ENCODE peak calls at places on chromosomes 2 and 18, in four cellular contexts. One of them, this sample, is unnamed.

GRCh38 chr2:10665833-10666232 is 23.9 kb downstream of the NOL10 start:
- DNase-seq in K562: no peak
- DNase-seq in IMR-90: no peak
- DNase-seq in GM12878: no peak
- DNase-seq in this sample: no peak

GRCh38 chr2:168217920-168218319 is 29.5 kb downstream of the STK39 start:
- DNase-seq in K562: no peak
- DNase-seq in IMR-90: peak
- DNase-seq in GM12878: no peak
- DNase-seq in this sample: no peak

GRCh38 chr2:231162036-231162345 is 36.4 kb upstream of the ARMC9 start:
- DNase-seq in K562: no peak
- DNase-seq in IMR-90: peak
- DNase-seq in GM12878: no peak
- DNase-seq in this sample: peak

GRCh38 chr18:59767732-59768131 is 70.5 kb upstream of the CCBE1 start:
- DNase-seq in K562: no peak
- DNase-seq in IMR-90: peak
- DNase-seq in GM12878: no peak
- DNase-seq in this sample: no peak

GRCh38 chr2:6863792-6864191 is 1.9 kb downstream of the CMPK2 start:
- DNase-seq in K562: no peak
- DNase-seq in IMR-90: no peak
- DNase-seq in GM12878: no peak
- DNase-seq in this sample: no peak

GRCh38 chr2:42775812-42776211 is 11.9 kb upstream of the OXER1 start:
- DNase-seq in K562: no peak
- DNase-seq in IMR-90: no peak
- DNase-seq in GM12878: no peak
- DNase-seq in this sample: no peak

GRCh38 chr2:96491860-96492497 is 13.2 kb downstream of the NEURL3 start:
- DNase-seq in K562: no peak
- DNase-seq in IMR-90: no peak
- DNase-seq in GM12878: no peak
- DNase-seq in this sample: no peak

GRCh38 chr2:21042958-21043743 is 722 bp downstream of the APOB start:
- DNase-seq in K562: peak
- DNase-seq in IMR-90: peak
- DNase-seq in GM12878: no peak
- DNase-seq in this sample: peak

GRCh38 chr2:110713508-110714362 is 18.6 kb upstream of the ACOXL start:
- DNase-seq in K562: no peak
- DNase-seq in IMR-90: no peak
- DNase-seq in GM12878: no peak
- DNase-seq in this sample: no peak

GRCh38 chr18:22363867-22364463 is 53.8 kb downstream of the CTAGE1 start:
- DNase-seq in K562: no peak
- DNase-seq in IMR-90: peak
- DNase-seq in GM12878: no peak
- DNase-seq in this sample: peak

GRCh38 chr2:189557373-189557772 is 23.2 kb downstream of the SLC40A1 start:
- DNase-seq in K562: no peak
- DNase-seq in IMR-90: peak
- DNase-seq in GM12878: no peak
- DNase-seq in this sample: no peak

DNA sequence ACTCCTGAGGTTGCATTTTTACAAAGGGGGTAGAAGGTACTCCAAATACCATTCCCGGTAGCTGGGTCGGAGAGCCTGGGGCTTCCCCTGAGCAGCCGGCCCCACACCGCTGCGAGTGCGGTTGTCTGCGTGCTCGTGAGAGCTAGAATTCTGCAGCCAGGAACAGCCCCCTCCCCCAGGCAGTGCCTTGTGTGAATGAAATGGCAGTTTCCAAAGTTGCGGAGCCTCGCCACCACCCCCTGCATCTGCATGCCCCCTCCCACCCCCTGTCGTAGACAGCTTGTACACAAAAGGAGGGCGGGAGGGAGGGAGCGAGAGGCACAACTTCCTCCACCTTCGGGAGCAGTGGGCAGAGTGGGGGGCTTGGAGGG is 1.1 kb downstream of the MYCN start:
- DNase-seq in K562: no peak
- DNase-seq in IMR-90: no peak
- DNase-seq in GM12878: no peak
- DNase-seq in this sample: no peak
- TF ChIP-seq FOS in K562: no peak
- TF ChIP-seq FOS in IMR-90: no peak
- TF ChIP-seq FOS in GM12878: no peak
- TF ChIP-seq FOS in this sample: no peak

DNA sequence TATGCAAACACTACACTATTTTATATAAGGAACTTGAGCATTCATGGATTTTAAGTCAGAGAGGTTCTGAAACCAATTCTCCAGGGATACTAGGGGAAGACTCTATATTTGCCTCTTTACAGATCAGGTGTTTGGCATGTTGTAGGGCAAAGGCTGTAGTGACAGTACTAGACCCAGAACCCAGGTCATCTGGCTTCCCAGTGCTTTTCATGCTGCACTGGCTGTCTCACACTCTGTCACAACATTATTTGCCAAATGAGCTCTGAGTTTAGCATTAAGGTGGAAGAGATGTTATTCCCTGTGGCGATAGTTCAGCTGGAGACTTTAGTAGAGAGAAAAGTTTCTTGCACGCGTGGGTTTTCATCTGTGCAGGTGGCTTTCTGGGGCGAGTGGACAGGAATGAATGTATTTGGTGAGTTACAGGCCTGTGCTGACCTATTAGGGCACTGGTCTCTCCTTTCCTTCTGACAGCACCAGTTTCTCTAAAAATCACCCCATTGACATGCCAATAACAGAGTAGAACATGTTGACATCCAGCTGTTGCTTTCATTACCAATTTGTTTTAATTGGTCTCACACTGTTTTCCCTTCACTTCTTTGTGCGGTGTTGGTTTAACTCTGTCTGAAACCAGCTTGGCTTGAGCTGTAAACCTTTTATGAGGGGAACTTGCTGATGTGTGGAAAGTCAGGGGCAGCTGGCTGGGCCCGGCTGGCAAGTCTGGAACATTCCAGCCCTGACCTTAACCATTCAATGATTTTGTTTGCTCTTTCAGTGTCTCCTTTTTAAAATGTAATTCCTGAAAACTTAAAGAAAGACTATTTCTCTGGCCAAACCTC is 643.0 kb upstream of the FAM98A start:
- DNase-seq in K562: no peak
- DNase-seq in IMR-90: no peak
- DNase-seq in GM12878: no peak
- DNase-seq in this sample: no peak
- TF ChIP-seq FOS in K562: no peak
- TF ChIP-seq FOS in IMR-90: no peak
- TF ChIP-seq FOS in GM12878: no peak
- TF ChIP-seq FOS in this sample: no peak

DNA sequence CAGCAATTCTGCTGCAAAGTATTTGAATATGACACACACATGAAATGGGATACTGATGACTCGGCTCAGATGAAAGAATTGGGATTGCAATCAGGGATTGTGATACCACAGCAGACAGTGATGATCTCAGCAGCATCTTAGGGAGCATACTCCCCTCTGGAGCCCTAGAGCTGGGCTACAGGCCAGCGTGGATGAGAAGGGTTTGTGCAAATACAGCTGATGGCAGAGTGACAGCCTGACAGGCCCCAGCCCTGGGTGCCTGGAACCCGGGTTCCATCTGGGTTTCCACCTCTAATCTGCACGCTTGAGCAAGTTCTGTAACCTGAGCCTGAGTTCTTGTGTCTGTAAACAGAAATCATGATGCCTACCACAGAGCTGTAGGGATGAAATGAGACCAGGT is 418.0 kb downstream of the LRATD1 start:
- DNase-seq in K562: no peak
- DNase-seq in IMR-90: peak
- DNase-seq in GM12878: no peak
- DNase-seq in this sample: no peak
- TF ChIP-seq FOS in K562: no peak
- TF ChIP-seq FOS in IMR-90: no peak
- TF ChIP-seq FOS in GM12878: no peak
- TF ChIP-seq FOS in this sample: no peak

GRCh38 chr2:107255744-107256143 is 369.8 kb upstream of the ST6GAL2 start:
- DNase-seq in K562: no peak
- DNase-seq in IMR-90: no peak
- DNase-seq in GM12878: no peak
- DNase-seq in this sample: no peak

GRCh38 chr2:107258538-107258937 is 372.6 kb upstream of the ST6GAL2 start:
- DNase-seq in K562: no peak
- DNase-seq in IMR-90: no peak
- DNase-seq in GM12878: no peak
- DNase-seq in this sample: no peak

GRCh38 chr2:107259411-107260195 is 373.6 kb upstream of the ST6GAL2 start:
- DNase-seq in K562: no peak
- DNase-seq in IMR-90: no peak
- DNase-seq in GM12878: no peak
- DNase-seq in this sample: no peak

GRCh38 chr2:107263596-107264090 is 377.7 kb upstream of the ST6GAL2 start:
- DNase-seq in K562: no peak
- DNase-seq in IMR-90: no peak
- DNase-seq in GM12878: no peak
- DNase-seq in this sample: no peak

DNA sequence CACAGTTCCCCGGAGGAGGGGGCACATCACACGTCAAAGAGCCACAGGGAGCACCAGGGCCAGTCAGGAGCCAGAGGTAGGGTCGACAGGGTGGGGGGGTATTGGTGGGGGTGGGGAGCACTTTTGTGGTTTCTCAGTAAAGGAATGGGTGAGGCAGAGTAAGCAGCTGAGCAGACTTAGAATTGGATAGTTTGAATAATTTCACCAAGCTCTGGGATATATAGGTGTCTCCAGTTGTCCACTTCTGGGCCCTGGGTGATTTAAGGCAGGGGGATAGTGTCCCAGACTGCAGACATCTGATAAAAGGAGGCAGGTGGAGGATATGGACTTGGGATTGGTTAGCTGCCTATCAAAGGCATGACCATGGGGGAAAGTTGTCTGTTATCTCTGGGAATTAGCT is 373.0 kb upstream of the ST6GAL2 start:
- DNase-seq in K562: no peak
- DNase-seq in IMR-90: no peak
- DNase-seq in GM12878: no peak
- DNase-seq in this sample: no peak
- TF ChIP-seq FOS in K562: no peak
- TF ChIP-seq FOS in IMR-90: no peak
- TF ChIP-seq FOS in GM12878: no peak
- TF ChIP-seq FOS in this sample: no peak

GRCh38 chr2:17780546-17780945 is 26.6 kb downstream of the GEN1 start:
- DNase-seq in K562: no peak
- DNase-seq in IMR-90: peak
- DNase-seq in GM12878: no peak
- DNase-seq in this sample: no peak
- TF ChIP-seq FOS in K562: no peak
- TF ChIP-seq FOS in IMR-90: no peak
- TF ChIP-seq FOS in GM12878: no peak
- TF ChIP-seq FOS in this sample: no peak